ENCODE peak calls at places on chromosomes 11 and 22, in eight cellular contexts. F, Y, V, R, X, C, J and N are unnamed samples.

GRCh38 chr11:104759464-104759863 is 138.8 kb downstream of the CASP12 start:
- DNase-seq in F (no peak), Y (no peak), V (no peak), R (no peak), X (no peak), C (no peak), J (no peak), N (no peak)

GRCh38 chr11:119538748-119539147 is 115.8 kb upstream of the THY1 start:
- DNase-seq in F (no peak), Y (no peak), V (no peak), R (peak; percentile 6), X (no peak), C (no peak), J (peak; percentile 15), N (no peak)

GRCh38 chr11:126997196-126997595 is 3.4 kb downstream of the KIRREL3 start:
- DNase-seq in F (no peak), Y (no peak), V (no peak), R (no peak), X (peak; percentile 6), C (no peak), J (no peak), N (no peak)

GRCh38 chr11:92765965-92766371 is 203.5 kb upstream of the MTNR1B start:
- DNase-seq in F (no peak), Y (no peak), V (no peak), R (peak; percentile 6), X (no peak), C (no peak), J (peak; percentile 79), N (peak; percentile 43)

GRCh38 chr11:62340269-62340901 is 3.1 kb downstream of the ASRGL1 start:
- DNase-seq in F (peak; percentile 68), Y (peak; percentile 32), V (peak; percentile 14), R (peak; percentile 67), X (no peak), C (no peak), J (peak; percentile 64), N (peak; percentile 77)

GRCh38 chr11:33452806-33453205 is 195.6 kb downstream of the HIPK3 start:
- DNase-seq in F (no peak), Y (no peak), V (no peak), R (no peak), X (peak; percentile 65), C (no peak), J (peak; percentile 84), N (no peak)

GRCh38 chr22:30187726-30188407 is 58.7 kb downstream of the LIF start:
- DNase-seq in F (no peak), Y (no peak), V (no peak), R (no peak), X (no peak), C (no peak), J (peak; percentile 56), N (no peak)

GRCh38 chr11:121723261-121723741 is 270.5 kb upstream of the SORL1-AS1 start:
- DNase-seq in F (no peak), Y (no peak), V (no peak), R (peak; percentile 19), X (no peak), C (no peak), J (peak; percentile 90), N (no peak)

GRCh38 chr22:29202231-29203192 is 3.2 kb upstream of the EMID1 start:
- DNase-seq in F (peak; percentile 83), Y (peak; percentile 27), V (no peak), R (peak; percentile 29), X (no peak), C (no peak), J (peak; percentile 90), N (peak; percentile 28)

GRCh38 chr22:48711669-48712068 is 1116.0 kb downstream of the BRD1 start:
- DNase-seq in F (no peak), Y (no peak), V (no peak), R (no peak), X (no peak), C (no peak), J (no peak), N (no peak)

GRCh38 chr11:94638278-94638901 is 71.2 kb downstream of the PIWIL4 start:
- DNase-seq in F (no peak), Y (no peak), V (no peak), R (no peak), X (no peak), C (no peak), J (peak; percentile 7), N (no peak)

GRCh38 chr22:18032455-18033101 is 8.2 kb upstream of the MICAL3 start:
- DNase-seq in F (no peak), Y (no peak), V (no peak), R (no peak), X (peak; percentile 97), C (no peak), J (peak; percentile 36), N (no peak)

GRCh38 chr11:57434640-57435546 is 8.0 kb upstream of the SLC43A3 start:
- DNase-seq in F (no peak), Y (no peak), V (no peak), R (no peak), X (peak; percentile 72), C (no peak), J (peak; percentile 97), N (peak; percentile 65)

GRCh38 chr11:24575392-24575791 is 78.5 kb downstream of the LUZP2 start:
- DNase-seq in F (no peak), Y (no peak), V (no peak), R (no peak), X (no peak), C (no peak), J (peak; percentile 55), N (no peak)

GRCh38 chr11:110362916-110363574 is 66.6 kb upstream of the RDX start:
- DNase-seq in F (no peak), Y (no peak), V (no peak), R (peak; percentile 51), X (peak; percentile 27), C (no peak), J (peak; percentile 30), N (peak; percentile 21)